ENCODE peak calls at places on chromosomes 1 and 21, in five cellular contexts. One of them, this sample, is unnamed.
A peak's percentile ranks its signal among the peaks of the same experiment; 100 is the strongest.

GRCh38 chr1:16215882-16216753 is 3.7 kb upstream of the ARHGEF19 start:
- DNase-seq in cardiac muscle cell: peak; percentile 99
- DNase-seq in aorta: peak; percentile 94
- DNase-seq in CD8-positive, alpha-beta memory T cell: peak; percentile 50
- DNase-seq in CD4-positive, alpha-beta memory T cell: peak; percentile 31
- DNase-seq in this sample: no peak

GRCh38 chr1:12314328-12314903 is 84.6 kb downstream of the VPS13D start:
- DNase-seq in cardiac muscle cell: peak; percentile 28
- DNase-seq in aorta: no peak
- DNase-seq in CD8-positive, alpha-beta memory T cell: no peak
- DNase-seq in CD4-positive, alpha-beta memory T cell: peak; percentile 30
- DNase-seq in this sample: no peak

GRCh38 chr1:228958121-228958520 is 222.8 kb downstream of the RHOU start:
- DNase-seq in cardiac muscle cell: no peak
- DNase-seq in aorta: no peak
- DNase-seq in CD8-positive, alpha-beta memory T cell: no peak
- DNase-seq in CD4-positive, alpha-beta memory T cell: no peak
- DNase-seq in this sample: no peak

GRCh38 chr21:31798842-31799691 is 67.1 kb upstream of the SCAF4 start:
- DNase-seq in cardiac muscle cell: peak; percentile 9
- DNase-seq in aorta: no peak
- DNase-seq in CD8-positive, alpha-beta memory T cell: no peak
- DNase-seq in CD4-positive, alpha-beta memory T cell: no peak
- DNase-seq in this sample: no peak

GRCh38 chr1:54922921-54923421 is 36.0 kb upstream of the DHCR24 start:
- DNase-seq in cardiac muscle cell: no peak
- DNase-seq in aorta: no peak
- DNase-seq in CD8-positive, alpha-beta memory T cell: no peak
- DNase-seq in CD4-positive, alpha-beta memory T cell: no peak
- DNase-seq in this sample: no peak

GRCh38 chr1:111648826-111649225 is 29.2 kb downstream of the RAP1A start:
- DNase-seq in cardiac muscle cell: no peak
- DNase-seq in aorta: no peak
- DNase-seq in CD8-positive, alpha-beta memory T cell: no peak
- DNase-seq in CD4-positive, alpha-beta memory T cell: no peak
- DNase-seq in this sample: no peak

GRCh38 chr1:160129966-160130365 is 14.4 kb downstream of the ATP1A2 start:
- DNase-seq in cardiac muscle cell: no peak
- DNase-seq in aorta: no peak
- DNase-seq in CD8-positive, alpha-beta memory T cell: no peak
- DNase-seq in CD4-positive, alpha-beta memory T cell: no peak
- DNase-seq in this sample: no peak

GRCh38 chr1:166170075-166170474 is 3.3 kb upstream of the FAM78B start:
- DNase-seq in cardiac muscle cell: no peak
- DNase-seq in aorta: no peak
- DNase-seq in CD8-positive, alpha-beta memory T cell: no peak
- DNase-seq in CD4-positive, alpha-beta memory T cell: no peak
- DNase-seq in this sample: no peak

GRCh38 chr1:155174334-155175280 is 958 bp downstream of the TRIM46 start:
- DNase-seq in cardiac muscle cell: no peak
- DNase-seq in aorta: peak; percentile 60
- DNase-seq in CD8-positive, alpha-beta memory T cell: peak; percentile 47
- DNase-seq in CD4-positive, alpha-beta memory T cell: peak; percentile 56
- DNase-seq in this sample: no peak

GRCh38 chr1:238052496-238053266 is 162.0 kb upstream of the ZP4 start:
- DNase-seq in cardiac muscle cell: no peak
- DNase-seq in aorta: no peak
- DNase-seq in CD8-positive, alpha-beta memory T cell: no peak
- DNase-seq in CD4-positive, alpha-beta memory T cell: no peak
- DNase-seq in this sample: no peak

GRCh38 chr1:237386362-237387143 is 344.6 kb downstream of the RYR2 start:
- DNase-seq in cardiac muscle cell: peak; percentile 67
- DNase-seq in aorta: no peak
- DNase-seq in CD8-positive, alpha-beta memory T cell: no peak
- DNase-seq in CD4-positive, alpha-beta memory T cell: no peak
- DNase-seq in this sample: no peak

GRCh38 chr1:226223786-226224244 is 351 bp downstream of the MIXL1 start:
- DNase-seq in cardiac muscle cell: peak; percentile 62
- DNase-seq in aorta: no peak
- DNase-seq in CD8-positive, alpha-beta memory T cell: peak; percentile 11
- DNase-seq in CD4-positive, alpha-beta memory T cell: peak; percentile 13
- DNase-seq in this sample: no peak

GRCh38 chr21:46606427-46606813 is 1.5 kb upstream of the S100B start:
- DNase-seq in cardiac muscle cell: no peak
- DNase-seq in aorta: no peak
- DNase-seq in CD8-positive, alpha-beta memory T cell: no peak
- DNase-seq in CD4-positive, alpha-beta memory T cell: no peak
- DNase-seq in this sample: no peak

GRCh38 chr1:159817276-159818041 is 9.2 kb upstream of the SLAMF8 start:
- DNase-seq in cardiac muscle cell: no peak
- DNase-seq in aorta: no peak
- DNase-seq in CD8-positive, alpha-beta memory T cell: no peak
- DNase-seq in CD4-positive, alpha-beta memory T cell: no peak
- DNase-seq in this sample: no peak

GRCh38 chr1:3327936-3328590 is 126.4 kb upstream of the ARHGEF16 start:
- DNase-seq in cardiac muscle cell: peak; percentile 82
- DNase-seq in aorta: no peak
- DNase-seq in CD8-positive, alpha-beta memory T cell: no peak
- DNase-seq in CD4-positive, alpha-beta memory T cell: no peak
- DNase-seq in this sample: no peak

GRCh38 chr1:6519935-6520621 is 28.6 kb upstream of the PLEKHG5 start:
- DNase-seq in cardiac muscle cell: peak; percentile 76
- DNase-seq in aorta: peak; percentile 84
- DNase-seq in CD8-positive, alpha-beta memory T cell: no peak
- DNase-seq in CD4-positive, alpha-beta memory T cell: no peak
- DNase-seq in this sample: no peak

GRCh38 chr1:156505679-156506298 is 5.2 kb upstream of the MEF2D start:
- DNase-seq in cardiac muscle cell: no peak
- DNase-seq in aorta: no peak
- DNase-seq in CD8-positive, alpha-beta memory T cell: peak; percentile 41
- DNase-seq in CD4-positive, alpha-beta memory T cell: no peak
- DNase-seq in this sample: no peak

GRCh38 chr1:101130673-101131072 is 105.1 kb upstream of the DPH5 start:
- DNase-seq in cardiac muscle cell: peak; percentile 34
- DNase-seq in aorta: no peak
- DNase-seq in CD8-positive, alpha-beta memory T cell: no peak
- DNase-seq in CD4-positive, alpha-beta memory T cell: no peak
- DNase-seq in this sample: no peak

GRCh38 chr1:26994020-26994745 is 691 bp downstream of the TRNP1 start:
- DNase-seq in cardiac muscle cell: peak; percentile 62
- DNase-seq in aorta: no peak
- DNase-seq in CD8-positive, alpha-beta memory T cell: no peak
- DNase-seq in CD4-positive, alpha-beta memory T cell: peak; percentile 28
- DNase-seq in this sample: peak; percentile 49

GRCh38 chr1:207239874-207240273 is 81.6 kb upstream of the CD55 start:
- DNase-seq in cardiac muscle cell: no peak
- DNase-seq in aorta: no peak
- DNase-seq in CD8-positive, alpha-beta memory T cell: no peak
- DNase-seq in CD4-positive, alpha-beta memory T cell: no peak
- DNase-seq in this sample: no peak

GRCh38 chr1:66282343-66282852 is 251.6 kb upstream of the SGIP1 start:
- DNase-seq in cardiac muscle cell: no peak
- DNase-seq in aorta: peak; percentile 54
- DNase-seq in CD8-positive, alpha-beta memory T cell: peak; percentile 62
- DNase-seq in CD4-positive, alpha-beta memory T cell: peak; percentile 84
- DNase-seq in this sample: no peak

GRCh38 chr1:67166196-67166595 is at the start of gene IL23R:
- DNase-seq in cardiac muscle cell: peak; percentile 94
- DNase-seq in aorta: no peak
- DNase-seq in CD8-positive, alpha-beta memory T cell: peak; percentile 66
- DNase-seq in CD4-positive, alpha-beta memory T cell: peak; percentile 61
- DNase-seq in this sample: no peak

GRCh38 chr21:44947111-44947929 is 7.5 kb downstream of the SLX9 start:
- DNase-seq in cardiac muscle cell: no peak
- DNase-seq in aorta: peak; percentile 44
- DNase-seq in CD8-positive, alpha-beta memory T cell: no peak
- DNase-seq in CD4-positive, alpha-beta memory T cell: no peak
- DNase-seq in this sample: peak; percentile 76

GRCh38 chr1:88462481-88463261 is 221.4 kb upstream of the PKN2 start:
- DNase-seq in cardiac muscle cell: peak; percentile 76
- DNase-seq in aorta: no peak
- DNase-seq in CD8-positive, alpha-beta memory T cell: no peak
- DNase-seq in CD4-positive, alpha-beta memory T cell: no peak
- DNase-seq in this sample: no peak

GRCh38 chr1:167630568-167631385 is 745 bp downstream of the RCSD1 start:
- DNase-seq in cardiac muscle cell: peak; percentile 42
- DNase-seq in aorta: no peak
- DNase-seq in CD8-positive, alpha-beta memory T cell: peak; percentile 63
- DNase-seq in CD4-positive, alpha-beta memory T cell: peak; percentile 58
- DNase-seq in this sample: no peak

GRCh38 chr1:68339505-68339904 is 107.2 kb upstream of the WLS start:
- DNase-seq in cardiac muscle cell: no peak
- DNase-seq in aorta: no peak
- DNase-seq in CD8-positive, alpha-beta memory T cell: no peak
- DNase-seq in CD4-positive, alpha-beta memory T cell: no peak
- DNase-seq in this sample: no peak

GRCh38 chr21:38863843-38864363 is 58.2 kb downstream of the ETS2 start:
- DNase-seq in cardiac muscle cell: peak; percentile 21
- DNase-seq in aorta: no peak
- DNase-seq in CD8-positive, alpha-beta memory T cell: no peak
- DNase-seq in CD4-positive, alpha-beta memory T cell: no peak
- DNase-seq in this sample: no peak

GRCh38 chr21:38863291-38863690 is 57.6 kb downstream of the ETS2 start:
- DNase-seq in cardiac muscle cell: no peak
- DNase-seq in aorta: no peak
- DNase-seq in CD8-positive, alpha-beta memory T cell: no peak
- DNase-seq in CD4-positive, alpha-beta memory T cell: no peak
- DNase-seq in this sample: no peak

GRCh38 chr21:38869946-38870345 is 64.2 kb downstream of the ETS2 start:
- DNase-seq in cardiac muscle cell: no peak
- DNase-seq in aorta: no peak
- DNase-seq in CD8-positive, alpha-beta memory T cell: no peak
- DNase-seq in CD4-positive, alpha-beta memory T cell: no peak
- DNase-seq in this sample: no peak

GRCh38 chr21:38869196-38869595 is 63.5 kb downstream of the ETS2 start:
- DNase-seq in cardiac muscle cell: no peak
- DNase-seq in aorta: peak; percentile 52
- DNase-seq in CD8-positive, alpha-beta memory T cell: no peak
- DNase-seq in CD4-positive, alpha-beta memory T cell: no peak
- DNase-seq in this sample: no peak
- H3K27ac ChIP-seq in cardiac muscle cell: no peak overlapping the region
- H3K27ac ChIP-seq in aorta: no peak overlapping the region
- H3K27ac ChIP-seq in CD8-positive, alpha-beta memory T cell: no peak overlapping the region
- H3K27ac ChIP-seq in CD4-positive, alpha-beta memory T cell: no peak overlapping the region
- H3K27ac ChIP-seq in this sample: no peak overlapping the region

DNA sequence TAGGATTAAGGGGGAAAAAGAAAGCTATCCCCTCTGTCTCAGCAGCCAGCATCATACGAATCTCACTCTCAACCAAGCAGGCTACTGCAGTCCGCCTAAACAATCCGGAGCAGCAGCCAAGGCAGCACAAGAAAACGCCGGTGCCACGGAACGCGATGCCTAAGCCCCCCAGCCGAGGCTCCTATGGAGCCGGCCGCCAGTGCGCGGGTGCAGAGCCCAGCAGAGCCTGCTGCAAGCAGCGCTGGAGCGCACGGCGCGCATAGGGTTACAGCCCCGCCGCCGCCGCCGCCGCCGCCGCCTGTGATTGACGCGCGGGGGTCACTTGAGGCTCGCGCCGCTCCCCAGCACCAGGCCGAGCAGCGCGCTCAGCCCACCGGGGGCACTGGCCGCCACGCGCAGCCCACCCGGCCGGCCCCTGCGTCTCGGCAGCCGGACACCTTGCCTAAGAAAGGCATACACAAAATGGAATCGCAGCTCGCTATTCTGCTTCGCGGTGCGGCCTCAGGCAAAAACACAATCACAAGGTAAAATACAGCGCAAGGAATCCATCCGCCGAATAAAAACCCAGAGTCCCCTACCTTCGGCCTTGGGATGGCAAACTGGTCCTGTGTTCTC is 780 bp downstream of the HIVEP3 start:
- DNase-seq in cardiac muscle cell: peak; percentile 72
- DNase-seq in aorta: no peak
- DNase-seq in CD8-positive, alpha-beta memory T cell: peak; percentile 22
- DNase-seq in CD4-positive, alpha-beta memory T cell: peak; percentile 30
- DNase-seq in this sample: no peak
- H3K27ac ChIP-seq in cardiac muscle cell: no peak overlapping the region
- H3K27ac ChIP-seq in aorta: no peak overlapping the region
- H3K27ac ChIP-seq in CD8-positive, alpha-beta memory T cell: peak overlapping the region; percentile 21
- H3K27ac ChIP-seq in CD4-positive, alpha-beta memory T cell: peak overlapping the region; percentile 65
- H3K27ac ChIP-seq in this sample: peak overlapping the region; percentile 36

DNA sequence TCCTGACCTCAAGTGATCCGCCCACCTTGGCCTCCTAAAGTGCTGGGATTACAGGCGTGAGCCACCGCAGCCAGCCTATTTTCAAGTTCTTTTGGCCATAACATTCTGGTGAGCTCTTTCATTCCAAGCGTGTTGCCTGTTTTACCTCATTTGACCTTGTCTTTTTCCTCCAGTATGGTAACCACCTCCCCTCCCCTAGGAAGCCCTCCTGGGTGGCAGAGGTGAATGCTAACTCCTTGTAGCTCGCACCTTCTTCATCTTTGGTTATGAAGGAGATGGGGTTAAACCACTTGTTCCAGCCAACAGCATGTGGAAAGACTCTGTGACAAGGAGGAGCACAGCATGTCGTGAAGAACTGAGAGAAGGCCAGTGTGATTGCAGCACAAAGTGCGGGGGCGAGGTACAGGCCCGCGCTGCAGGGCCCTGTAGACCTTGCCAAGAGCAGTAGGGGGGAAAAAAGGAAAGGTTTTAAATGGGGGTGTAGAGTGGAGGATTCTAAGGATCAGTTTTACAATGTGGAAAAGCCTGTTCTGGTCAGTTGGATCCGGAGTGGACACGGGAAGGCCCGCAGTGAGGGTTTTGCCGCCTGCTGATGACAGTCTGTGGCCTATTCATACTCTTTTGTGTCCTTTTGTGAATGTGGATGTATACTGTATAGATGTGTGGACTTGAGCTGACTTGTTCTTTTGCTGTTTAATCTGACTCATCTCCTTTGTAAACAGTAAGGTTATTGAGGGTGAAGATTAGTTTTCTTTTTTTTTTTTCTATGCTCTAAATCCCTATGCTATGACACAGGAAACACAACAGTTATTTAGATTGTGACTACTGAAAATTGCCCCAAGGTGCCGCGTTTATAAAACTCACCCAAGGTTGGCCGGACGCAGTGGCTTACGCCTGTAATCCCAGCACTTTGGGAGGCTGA is 7.5 kb upstream of the ZNF436 start:
- DNase-seq in cardiac muscle cell: no peak
- DNase-seq in aorta: peak; percentile 58
- DNase-seq in CD8-positive, alpha-beta memory T cell: no peak
- DNase-seq in CD4-positive, alpha-beta memory T cell: no peak
- DNase-seq in this sample: no peak
- H3K27ac ChIP-seq in cardiac muscle cell: no peak overlapping the region
- H3K27ac ChIP-seq in aorta: no peak overlapping the region
- H3K27ac ChIP-seq in CD8-positive, alpha-beta memory T cell: peak overlapping the region; percentile 79
- H3K27ac ChIP-seq in CD4-positive, alpha-beta memory T cell: no peak overlapping the region
- H3K27ac ChIP-seq in this sample: peak overlapping the region; percentile 93

DNA sequence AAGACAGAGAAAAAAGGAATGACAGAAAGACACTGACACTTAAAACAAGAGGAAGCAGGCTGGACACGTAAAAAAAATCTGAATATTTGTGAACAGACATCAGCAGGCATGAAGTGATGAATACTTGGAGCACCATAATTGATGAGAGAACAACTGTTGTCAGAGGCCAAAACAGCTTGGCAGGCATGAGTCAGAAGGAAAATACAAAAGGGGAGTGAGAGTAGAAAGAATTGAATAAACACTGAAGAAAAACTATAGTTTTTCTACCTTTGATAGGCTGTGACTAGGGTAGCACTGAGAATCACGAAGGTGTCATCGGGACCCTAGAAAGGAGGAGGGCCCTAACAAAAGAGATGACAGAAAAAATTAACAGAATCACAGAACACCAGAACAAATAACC is 21.6 kb upstream of the GUCA2A start:
- DNase-seq in cardiac muscle cell: no peak
- DNase-seq in aorta: no peak
- DNase-seq in CD8-positive, alpha-beta memory T cell: no peak
- DNase-seq in CD4-positive, alpha-beta memory T cell: no peak
- DNase-seq in this sample: no peak
- H3K27ac ChIP-seq in cardiac muscle cell: peak overlapping the region; percentile 34
- H3K27ac ChIP-seq in aorta: no peak overlapping the region
- H3K27ac ChIP-seq in CD8-positive, alpha-beta memory T cell: no peak overlapping the region
- H3K27ac ChIP-seq in CD4-positive, alpha-beta memory T cell: no peak overlapping the region
- H3K27ac ChIP-seq in this sample: no peak overlapping the region

This sample was measured in RWPE2.